ENCODE peak calls at places on chromosomes 11 and 22, in five cellular contexts. F is fibroblast of lung, T is colonic mucosa, P is heart right ventricle, A is body of pancreas. S is an unnamed sample. For H3K36me3, the result is how much of the 10 kb centered on the place peaks cover.

GRCh38 chr22:20632518-20632917 is 125.1 kb downstream of the MED15 start:
- DNase-seq in F (no peak), T (no peak), P (no peak), A (no peak), S (no peak)

GRCh38 chr11:128862913-128863660 is 4.0 kb downstream of the KCNJ1 start:
- DNase-seq in F (peak), T (no peak), P (no peak), A (no peak), S (peak)

GRCh38 chr11:18765554-18765953 is 26.0 kb downstream of the PTPN5 start:
- DNase-seq in F (peak), T (no peak), P (no peak), A (no peak), S (no peak)

GRCh38 chr22:40323681-40324083 is 22.6 kb upstream of the ADSL start:
- DNase-seq in F (no peak), T (no peak), P (no peak), A (no peak), S (no peak)

GRCh38 chr11:93512965-93513667 is 30.1 kb downstream of the SMCO4 start:
- DNase-seq in F (no peak), T (no peak), P (no peak), A (no peak), S (no peak)

GRCh38 chr11:67504950-67505561 is at the start of gene PITPNM1:
- DNase-seq in F (peak), T (peak), P (peak), A (peak), S (no peak)

GRCh38 chr11:6646631-6647281 is 8.9 kb downstream of the DCHS1 start:
- DNase-seq in F (peak), T (peak), P (peak), A (no peak), S (no peak)

GRCh38 chr11:72760543-72761400 is 8.6 kb upstream of the ARAP1 start:
- DNase-seq in F (peak), T (no peak), P (no peak), A (no peak), S (no peak)

GRCh38 chr22:30285176-30285845 is 4.0 kb downstream of the CASTOR1 start:
- DNase-seq in F (no peak), T (no peak), P (no peak), A (no peak), S (no peak)

GRCh38 chr11:8315463-8315862 is 51.8 kb upstream of the LMO1 start:
- DNase-seq in F (no peak), T (no peak), P (no peak), A (no peak), S (no peak)

GRCh38 chr11:68988486-68988885 is 7.7 kb upstream of the MRGPRD start:
- DNase-seq in F (no peak), T (no peak), P (no peak), A (no peak), S (no peak)

GRCh38 chr22:48894804-48895250 is 932.8 kb downstream of the BRD1 start:
- DNase-seq in F (no peak), T (peak), P (no peak), A (no peak), S (no peak)

GRCh38 chr11:662689-663274 is 25.7 kb downstream of the DRD4 start:
- DNase-seq in F (peak), T (peak), P (peak), A (peak), S (no peak)

GRCh38 chr11:17259931-17260499 is 16.5 kb upstream of the NUCB2 start:
- DNase-seq in F (peak), T (no peak), P (no peak), A (no peak), S (no peak)

GRCh38 chr11:41461057-41461681 is 1.7 kb upstream of the LRRC4C start:
- DNase-seq in F (no peak), T (no peak), P (no peak), A (no peak), S (no peak)

GRCh38 chr11:85755285-85755684 is 55.7 kb downstream of the SYTL2 start:
- DNase-seq in F (no peak), T (no peak), P (no peak), A (no peak), S (no peak)

GRCh38 chr11:19808076-19808911 is 95.7 kb downstream of the NAV2 start:
- DNase-seq in F (no peak), T (no peak), P (no peak), A (no peak), S (no peak)

GRCh38 chr11:66749091-66749490 is 20.1 kb upstream of the SPTBN2 start:
- DNase-seq in F (no peak), T (no peak), P (no peak), A (no peak), S (no peak)

GRCh38 chr11:28984216-28984615 is 876.0 kb downstream of the METTL15 start:
- DNase-seq in F (no peak), T (no peak), P (no peak), A (no peak), S (peak)

GRCh38 chr11:35387341-35387982 is 31.9 kb downstream of the SLC1A2 start:
- DNase-seq in F (no peak), T (no peak), P (no peak), A (no peak), S (no peak)

GRCh38 chr11:14904745-14905103 is 12.7 kb upstream of the CYP2R1 start:
- DNase-seq in F (peak), T (peak), P (peak), A (peak), S (no peak)

GRCh38 chr11:125637840-125638239 is 12.9 kb downstream of the CHEK1 start:
- DNase-seq in F (no peak), T (no peak), P (no peak), A (no peak), S (no peak)

GRCh38 chr11:109641549-109641948 is 219.6 kb downstream of the C11orf87 start:
- DNase-seq in F (peak), T (no peak), P (peak), A (no peak), S (no peak)

GRCh38 chr11:15967166-15967565 is 389.2 kb downstream of the SOX6 start:
- DNase-seq in F (peak), T (peak), P (peak), A (no peak), S (no peak)

GRCh38 chr22:50089231-50090140 is at the start of gene MOV10L1:
- DNase-seq in F (peak), T (no peak), P (no peak), A (peak), S (no peak)

GRCh38 chr11:9568854-9569587 is 4.4 kb upstream of the WEE1 start:
- DNase-seq in F (peak), T (peak), P (peak), A (peak), S (peak)

GRCh38 chr11:121886956-121887355 is 229.1 kb downstream of the BLID start:
- DNase-seq in F (no peak), T (no peak), P (no peak), A (no peak), S (no peak)

GRCh38 chr11:79198898-79199250 is 242.0 kb downstream of the TENM4 start:
- DNase-seq in F (peak), T (no peak), P (no peak), A (no peak), S (no peak)

GRCh38 chr11:69637956-69638871 is 2.7 kb upstream of the CCND1 start:
- DNase-seq in F (peak), T (peak), P (peak), A (peak), S (no peak)

GRCh38 chr11:23542171-23542570 is 681.9 kb upstream of the CCDC179 start:
- DNase-seq in F (no peak), T (no peak), P (no peak), A (no peak), S (no peak)
- H3K4me3 ChIP-seq in F (no peak), T (no peak), P (no peak), A (no peak), S (no peak)

GRCh38 chr22:46891382-46891951 is 129.0 kb downstream of the TBC1D22A start:
- DNase-seq in F (no peak), T (no peak), P (no peak), A (no peak), S (no peak)
- H3K36me3 ChIP-seq in F (under half), T (under half), P (under half), A (under half), S (under half)

GRCh38 chr22:38016182-38017078 is 32.1 kb upstream of the SOX10 start:
- DNase-seq in F (peak), T (peak), P (peak), A (peak), S (no peak)

GRCh38 chr22:38017272-38017920 is 33.0 kb upstream of the SOX10 start:
- DNase-seq in F (peak), T (peak), P (peak), A (peak), S (no peak)

GRCh38 chr22:38018938-38019827 is 34.8 kb upstream of the SOX10 start:
- DNase-seq in F (no peak), T (no peak), P (no peak), A (no peak), S (no peak)

GRCh38 chr22:38021201-38021600 is 36.0 kb upstream of the PICK1 start:
- DNase-seq in F (no peak), T (no peak), P (no peak), A (no peak), S (no peak)

GRCh38 chr22:38017939-38018885 is 33.9 kb upstream of the SOX10 start:
- DNase-seq in F (no peak), T (no peak), P (no peak), A (no peak), S (no peak)
- TF ChIP-seq CTCF in F (no peak), T (no peak), P (no peak), A (no peak), S (no peak)

DNA sequence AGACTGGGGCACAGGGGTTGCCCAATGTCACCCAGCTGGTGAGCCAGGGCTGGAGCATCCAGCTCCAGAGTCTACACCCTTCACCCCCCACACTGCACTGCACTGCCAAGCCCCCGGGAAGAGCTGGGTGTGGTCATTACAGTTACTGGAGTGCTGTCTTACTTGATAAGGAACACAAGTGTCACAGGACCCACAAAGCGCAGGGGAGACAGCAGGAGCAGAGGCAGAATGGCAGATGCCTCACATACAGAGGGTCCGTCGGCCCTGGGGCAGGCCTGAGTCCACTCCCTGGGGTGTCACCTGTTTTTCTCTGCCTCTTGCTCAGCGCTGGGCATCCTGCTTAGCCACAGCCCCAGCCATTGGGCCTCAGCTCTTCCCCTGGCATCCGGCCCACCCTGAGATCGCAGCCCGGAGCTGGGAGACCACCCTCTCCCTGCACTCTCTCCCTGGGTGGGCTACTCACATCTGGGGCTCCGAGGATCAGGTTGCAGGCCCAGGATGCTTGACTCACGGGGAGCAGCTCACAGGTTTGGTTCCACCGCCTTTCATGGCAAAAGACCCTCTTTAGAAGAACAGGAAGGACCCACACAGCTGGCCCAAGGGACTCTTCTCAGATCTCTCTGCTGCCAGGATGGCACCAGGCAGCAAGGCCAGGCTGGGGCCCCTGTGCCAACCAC is 7.6 kb downstream of the IL2RB start:
- DNase-seq in F (no peak), T (no peak), P (no peak), A (no peak), S (no peak)
- H3K4me3 ChIP-seq in F (no peak), T (no peak), P (no peak), A (no peak), S (no peak)

GRCh38 chr22:19460036-19460435 is 12.5 kb upstream of the C22orf39 start:
- DNase-seq in F (no peak), T (no peak), P (no peak), A (no peak), S (no peak)
- H3K36me3 ChIP-seq in F (under half), T (under half), P (half or more), A (under half), S (under half)

GRCh38 chr11:96044311-96044710 is 120.4 kb upstream of the MTMR2 start:
- DNase-seq in F (no peak), T (no peak), P (no peak), A (no peak), S (no peak)

GRCh38 chr11:96044747-96045146 is 120.8 kb upstream of the MTMR2 start:
- DNase-seq in F (no peak), T (no peak), P (no peak), A (no peak), S (no peak)

GRCh38 chr11:96050435-96051182 is 126.7 kb upstream of the MTMR2 start:
- DNase-seq in F (peak), T (no peak), P (no peak), A (no peak), S (no peak)

GRCh38 chr11:96049426-96049825 is 125.5 kb upstream of the MTMR2 start:
- DNase-seq in F (peak), T (no peak), P (no peak), A (no peak), S (no peak)

DNA sequence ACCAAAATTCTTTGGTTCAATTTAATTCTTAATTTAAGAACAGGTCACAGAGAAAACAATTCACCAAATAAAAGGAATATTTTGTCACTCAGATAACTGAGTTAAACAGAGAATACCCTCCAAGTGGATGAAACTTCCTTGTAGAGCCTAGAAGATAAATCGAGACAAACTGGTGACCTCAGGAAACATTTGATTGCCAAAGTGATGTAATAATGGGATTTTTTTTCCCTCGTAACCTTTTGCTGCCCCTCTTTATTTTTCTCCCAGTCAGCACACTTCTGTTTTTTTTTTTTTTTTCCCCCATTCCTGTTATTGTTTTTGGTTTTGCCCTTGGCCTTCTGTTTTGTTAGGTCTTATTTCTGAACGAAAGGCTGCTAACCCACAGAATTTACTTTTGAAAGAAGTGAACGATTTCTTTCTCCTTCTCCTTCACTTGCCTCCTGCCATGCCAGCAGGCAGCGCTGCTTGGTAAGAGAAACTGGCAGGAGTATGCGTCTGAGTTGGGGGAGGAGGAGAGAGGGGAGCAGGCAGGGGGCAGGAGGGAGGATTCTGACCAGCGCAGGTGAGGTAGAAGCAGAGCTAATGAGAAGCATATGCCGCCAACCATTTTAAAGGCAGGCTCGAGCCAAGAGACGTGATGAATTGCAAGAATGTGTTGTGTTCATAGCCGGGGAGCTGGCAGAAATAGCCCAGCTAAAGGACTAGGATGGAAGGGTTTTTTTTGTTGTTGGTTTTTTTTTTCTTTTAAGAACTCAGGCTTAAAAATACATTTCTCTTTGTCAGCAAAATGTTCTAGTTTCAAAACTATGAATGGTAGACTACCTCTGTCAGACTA is 121.9 kb upstream of the MTMR2 start:
- DNase-seq in F (peak), T (no peak), P (peak), A (peak), S (no peak)
- TF ChIP-seq CTCF in F (peak), T (no peak), P (peak), A (peak), S (peak)

DNA sequence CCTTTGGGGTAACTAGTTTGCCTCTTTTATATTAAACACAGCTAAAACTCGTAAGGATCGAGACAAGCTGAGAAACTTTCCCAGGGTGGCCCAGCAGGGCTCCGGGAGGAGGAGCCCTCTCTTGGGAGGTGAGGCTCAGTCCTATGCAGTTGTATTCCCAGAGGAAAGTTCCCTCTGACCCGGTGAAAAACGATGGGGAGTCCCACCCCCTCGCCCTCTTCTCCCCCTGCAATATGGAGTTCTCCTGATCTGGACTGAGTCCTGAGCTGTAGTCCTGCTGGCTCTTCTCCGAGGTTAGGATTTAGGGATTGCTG is 1.3 kb downstream of the NTM start:
- DNase-seq in F (no peak), T (no peak), P (no peak), A (no peak), S (no peak)
- H3K4me3 ChIP-seq in F (no peak), T (no peak), P (no peak), A (no peak), S (no peak)

GRCh38 chr11:61574611-61575010 is 6.3 kb downstream of the SYT7 start:
- DNase-seq in F (no peak), T (no peak), P (no peak), A (no peak), S (no peak)

GRCh38 chr11:61569701-61570100 is 11.2 kb downstream of the SYT7 start:
- DNase-seq in F (no peak), T (no peak), P (no peak), A (no peak), S (no peak)

GRCh38 chr11:61572913-61573312 is 8.0 kb downstream of the SYT7 start:
- DNase-seq in F (no peak), T (no peak), P (no peak), A (no peak), S (no peak)

GRCh38 chr11:61571337-61571736 is 9.5 kb downstream of the SYT7 start:
- DNase-seq in F (no peak), T (no peak), P (no peak), A (no peak), S (no peak)

DNA sequence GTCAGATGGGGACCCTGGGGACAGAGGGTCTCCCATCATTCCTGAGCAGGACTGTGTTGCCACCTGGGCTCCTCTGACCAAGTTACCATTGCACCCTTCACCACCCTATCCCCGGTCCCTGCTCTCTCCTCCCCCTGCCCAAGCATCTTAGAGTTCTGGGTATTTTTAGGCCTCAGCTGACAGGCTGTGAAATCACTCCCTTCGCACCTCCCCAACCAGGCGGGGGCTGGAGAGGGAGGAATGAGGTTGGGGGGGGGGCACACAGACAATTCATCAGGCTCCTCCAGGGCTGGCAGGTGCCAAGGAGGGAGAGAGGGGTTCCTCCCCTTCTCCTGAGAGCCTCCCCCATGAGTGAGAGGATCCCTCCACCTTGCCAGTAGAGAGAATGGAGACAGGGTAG is 9.0 kb downstream of the SYT7 start:
- DNase-seq in F (no peak), T (no peak), P (no peak), A (no peak), S (no peak)
- H3K36me3 ChIP-seq in F (under half), T (under half), P (under half), A (under half), S (under half)

GRCh38 chr11:60765355-60765754 is 8.7 kb downstream of the MS4A15 start:
- DNase-seq in F (no peak), T (no peak), P (no peak), A (no peak), S (no peak)

GRCh38 chr11:60764879-60765278 is 8.2 kb downstream of the MS4A15 start:
- DNase-seq in F (no peak), T (no peak), P (no peak), A (no peak), S (no peak)

GRCh38 chr11:60763692-60764369 is 7.2 kb downstream of the MS4A15 start:
- DNase-seq in F (no peak), T (no peak), P (no peak), A (no peak), S (no peak)

GRCh38 chr11:60761436-60762190 is 4.9 kb downstream of the MS4A15 start:
- DNase-seq in F (no peak), T (no peak), P (no peak), A (no peak), S (no peak)

GRCh38 chr11:60762851-60763691 is 6.4 kb downstream of the MS4A15 start:
- DNase-seq in F (no peak), T (no peak), P (no peak), A (peak), S (no peak)
- TF ChIP-seq CTCF in F (peak), T (peak), P (no peak), A (peak), S (peak)

S was measured in kidney epithelial cell.